ENCODE peak calls at places on chromosomes 3 and 15, in six cellular contexts. P, C, O, V, A and H are unnamed samples. For H4K20me1, the result is how much of the 10 kb centered on the place peaks cover.

GRCh38 chr15:70504305-70504951 is 258.9 kb downstream of the UACA start:
- DNase-seq in O (no peak), V (no peak), C (no peak), P (peak), A (no peak), H (no peak)

GRCh38 chr15:77782691-77783090 is 150.0 kb upstream of the LINGO1 start:
- DNase-seq in V (no peak), A (no peak), O (no peak), P (no peak), C (no peak), H (no peak)

GRCh38 chr3:53490131-53490474 is 4.3 kb upstream of the CACNA1D start:
- DNase-seq in A (no peak), P (no peak), C (peak), V (no peak), O (no peak), H (no peak)

GRCh38 chr3:58429657-58430056 is 4.0 kb downstream of the PDHB start:
- DNase-seq in V (no peak), C (no peak), P (no peak), O (no peak), A (peak), H (no peak)

GRCh38 chr3:172233474-172234277 is 194.3 kb downstream of the FNDC3B start:
- DNase-seq in A (no peak), O (no peak), P (no peak), V (no peak), C (no peak), H (no peak)

GRCh38 chr15:35123743-35124142 is 38.6 kb upstream of the NANOGP8 start:
- DNase-seq in V (no peak), P (no peak), A (no peak), O (no peak), C (peak), H (no peak)

GRCh38 chr3:28476194-28476593 is 127.6 kb upstream of the AZI2 start:
- DNase-seq in O (peak), C (peak), V (peak), A (peak), P (peak), H (peak)

GRCh38 chr3:182050932-182051331 is 339.2 kb downstream of the SOX2 start:
- DNase-seq in C (no peak), V (no peak), P (no peak), A (no peak), O (no peak), H (no peak)

GRCh38 chr3:125121246-125122010 is 65.6 kb upstream of the HEG1 start:
- DNase-seq in A (peak), O (no peak), C (no peak), P (no peak), V (no peak), H (no peak)

GRCh38 chr3:31077021-31077601 is 182.7 kb upstream of the GADL1 start:
- DNase-seq in V (peak), C (peak), P (no peak), A (no peak), O (peak), H (no peak)

GRCh38 chr3:165193392-165194268 is 2.6 kb downstream of the SLITRK3 start:
- DNase-seq in C (no peak), O (no peak), A (no peak), V (no peak), P (peak), H (peak)

GRCh38 chr15:64016257-64016656 is 30.0 kb downstream of the DAPK2 start:
- DNase-seq in A (no peak), O (no peak), C (no peak), V (no peak), P (no peak), H (no peak)

GRCh38 chr3:107910713-107911259 is 180.0 kb downstream of the CD47 start:
- DNase-seq in A (peak), O (no peak), V (no peak), C (no peak), P (no peak), H (no peak)

GRCh38 chr3:126036056-126036549 is 47.8 kb downstream of the SLC41A3 start:
- DNase-seq in O (no peak), C (no peak), V (no peak), A (no peak), P (no peak), H (no peak)

GRCh38 chr3:193975072-193975535 is 160.8 kb upstream of the HES1 start:
- DNase-seq in P (no peak), V (peak), O (no peak), C (no peak), A (no peak), H (peak)

GRCh38 chr15:96340611-96341464 is 10.3 kb downstream of the NR2F2 start:
- DNase-seq in P (peak), A (no peak), C (no peak), V (no peak), O (no peak), H (peak)

GRCh38 chr3:126338796-126339241 is 18.4 kb downstream of the KLF15 start:
- DNase-seq in A (no peak), P (peak), O (no peak), V (no peak), C (no peak), H (no peak)

GRCh38 chr3:140319801-140320200 is 358.1 kb upstream of the TRIM42 start:
- DNase-seq in O (no peak), V (no peak), A (no peak), P (no peak), C (no peak), H (no peak)

GRCh38 chr15:65902373-65902772 is 33.1 kb downstream of the RAB11A start:
- DNase-seq in V (peak), A (peak), C (peak), O (peak), P (no peak), H (peak)

GRCh38 chr15:53522878-53523455 is 236.5 kb downstream of the WDR72 start:
- DNase-seq in A (no peak), P (no peak), V (no peak), O (no peak), C (no peak), H (no peak)

GRCh38 chr3:197376020-197376419 is 77.6 kb upstream of the DLG1 start:
- DNase-seq in V (no peak), P (no peak), C (no peak), A (no peak), O (no peak), H (no peak)

GRCh38 chr3:94615275-94616065 is 552.6 kb downstream of the NSUN3 start:
- DNase-seq in O (no peak), P (no peak), C (no peak), V (no peak), A (no peak), H (no peak)

GRCh38 chr3:125482406-125482805 is 37.6 kb downstream of the SNX4 start:
- DNase-seq in A (no peak), O (no peak), P (no peak), C (no peak), V (peak), H (no peak)

GRCh38 chr3:197325773-197326172 is 27.4 kb upstream of the DLG1 start:
- DNase-seq in A (no peak), V (no peak), O (no peak), C (no peak), P (no peak), H (no peak)

GRCh38 chr3:30347679-30348216 is 258.7 kb upstream of the TGFBR2 start:
- DNase-seq in O (no peak), P (no peak), C (no peak), V (peak), A (no peak), H (no peak)

GRCh38 chr3:49180116-49180515 is 8.7 kb downstream of the KLHDC8B start:
- DNase-seq in P (no peak), A (no peak), O (no peak), C (no peak), V (no peak), H (no peak)

GRCh38 chr3:45056608-45057301 is 30.7 kb downstream of the CLEC3B start:
- DNase-seq in P (no peak), C (no peak), A (no peak), O (no peak), V (no peak), H (peak)

GRCh38 chr15:72139667-72140066 is 21.5 kb downstream of the SENP8 start:
- DNase-seq in O (no peak), V (no peak), P (no peak), C (no peak), A (no peak), H (no peak)

GRCh38 chr3:143252931-143253330 is 133.4 kb downstream of the CHST2 start:
- DNase-seq in P (no peak), O (no peak), A (no peak), V (no peak), C (no peak), H (no peak)

GRCh38 chr3:143352850-143353550 is 233.4 kb downstream of the CHST2 start:
- DNase-seq in O (no peak), A (no peak), C (no peak), V (no peak), P (no peak), H (no peak)

GRCh38 chr3:127485396-127486170 is 105.0 kb downstream of the TPRA1 start:
- DNase-seq in A (no peak), P (no peak), C (no peak), O (no peak), V (no peak), H (no peak)

GRCh38 chr3:59809016-59809415 is 759.2 kb upstream of the CFAP20DC start:
- DNase-seq in V (no peak), A (no peak), C (no peak), P (no peak), O (no peak), H (no peak)

GRCh38 chr15:69089258-69089657 is 71.2 kb upstream of the GLCE start:
- DNase-seq in A (no peak), P (no peak), C (no peak), O (no peak), V (no peak), H (peak)

GRCh38 chr3:53158700-53159414 is 2.2 kb upstream of the PRKCD start:
- DNase-seq in P (no peak), O (no peak), A (no peak), V (no peak), C (no peak), H (no peak)

GRCh38 chr3:193882091-193882490 is 253.9 kb upstream of the HES1 start:
- DNase-seq in C (no peak), O (no peak), V (no peak), A (no peak), P (no peak), H (no peak)

DNA sequence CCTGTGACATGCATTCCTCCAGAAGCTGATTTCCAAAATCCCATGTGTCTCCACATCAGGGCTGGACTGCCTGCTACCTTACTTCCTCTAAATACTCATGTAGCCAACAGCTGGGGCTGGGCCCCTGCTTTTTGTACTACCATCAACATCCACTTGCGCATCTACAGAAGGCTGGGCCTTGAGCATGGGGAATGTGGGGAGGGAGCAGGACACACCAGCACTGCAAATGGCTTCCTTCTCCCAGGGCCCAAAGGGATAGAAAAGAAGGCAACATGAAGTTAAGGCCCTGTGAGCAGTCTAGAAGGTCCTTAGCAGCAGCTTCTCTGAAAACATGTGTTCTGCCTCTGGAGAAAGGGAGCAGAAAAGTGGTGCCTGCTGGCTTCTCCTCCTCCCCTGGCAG is 27.2 kb downstream of the MKRN2 start:
- DNase-seq in A (no peak), P (no peak), V (no peak), C (no peak), O (no peak), H (no peak)
- H3K27ac ChIP-seq in A (no peak), P (no peak), V (no peak), C (no peak), O (no peak), H (peak)

GRCh38 chr15:55420171-55420871 is 12.0 kb downstream of the PIERCE2 start:
- DNase-seq in P (no peak), C (no peak), V (no peak), O (no peak), A (no peak), H (no peak)
- TF ChIP-seq POLR2AphosphoS5 in P (no peak), C (no peak), V (no peak), O (no peak), A (no peak), H (no peak)

GRCh38 chr15:57379487-57379886 is 3.2 kb downstream of the CGNL1 start:
- DNase-seq in A (no peak), P (no peak), C (no peak), O (no peak), V (no peak), H (no peak)
- H4K20me1 ChIP-seq in A (under half), P (under half), C (under half), O (under half), V (under half), H (under half)

DNA sequence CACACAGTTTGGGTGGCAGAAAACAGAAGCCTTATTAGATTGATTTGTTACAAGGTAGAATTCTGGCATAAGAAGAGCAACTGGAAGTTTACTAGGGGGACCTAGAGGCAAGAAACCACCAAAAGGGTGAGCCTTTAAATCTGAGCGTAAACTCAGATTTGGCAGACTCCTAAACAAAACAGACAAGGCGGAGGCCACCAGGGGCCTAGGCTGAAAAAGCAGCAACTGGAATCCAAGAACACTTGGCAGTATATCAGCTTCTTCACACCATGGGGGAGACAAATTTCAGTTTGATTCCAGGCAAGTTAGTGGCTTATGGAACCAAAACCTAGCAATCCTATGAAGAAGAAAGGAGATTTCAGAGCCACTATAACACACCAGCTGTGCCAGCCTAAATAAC is 220.0 kb downstream of the C3orf38 start:
- DNase-seq in O (no peak), A (no peak), P (no peak), V (no peak), C (no peak), H (no peak)
- H3K27ac ChIP-seq in O (no peak), A (no peak), P (no peak), V (no peak), C (no peak), H (no peak)

DNA sequence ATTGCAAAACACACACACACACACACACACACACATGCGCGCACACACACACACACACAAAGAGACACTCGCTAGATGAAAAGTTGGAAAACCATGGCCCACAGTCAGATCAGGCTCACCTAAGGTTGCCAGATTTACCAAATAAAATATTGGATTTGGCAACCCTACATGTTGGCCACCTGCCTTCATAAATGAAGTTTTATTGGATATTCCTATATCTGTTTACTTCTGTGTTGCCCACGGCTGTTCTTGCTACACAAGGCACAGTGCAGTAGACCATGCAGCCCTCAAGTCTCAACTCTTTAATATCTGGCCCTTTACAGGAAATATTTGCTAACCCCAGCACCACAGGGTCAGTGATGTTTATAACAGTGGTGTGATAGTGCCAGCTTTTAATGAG is 445.0 kb upstream of the PROK2 start:
- DNase-seq in A (no peak), C (no peak), O (no peak), V (no peak), P (no peak), H (no peak)
- TF ChIP-seq POLR2AphosphoS5 in A (no peak), C (no peak), O (no peak), V (no peak), P (no peak), H (no peak)

DNA sequence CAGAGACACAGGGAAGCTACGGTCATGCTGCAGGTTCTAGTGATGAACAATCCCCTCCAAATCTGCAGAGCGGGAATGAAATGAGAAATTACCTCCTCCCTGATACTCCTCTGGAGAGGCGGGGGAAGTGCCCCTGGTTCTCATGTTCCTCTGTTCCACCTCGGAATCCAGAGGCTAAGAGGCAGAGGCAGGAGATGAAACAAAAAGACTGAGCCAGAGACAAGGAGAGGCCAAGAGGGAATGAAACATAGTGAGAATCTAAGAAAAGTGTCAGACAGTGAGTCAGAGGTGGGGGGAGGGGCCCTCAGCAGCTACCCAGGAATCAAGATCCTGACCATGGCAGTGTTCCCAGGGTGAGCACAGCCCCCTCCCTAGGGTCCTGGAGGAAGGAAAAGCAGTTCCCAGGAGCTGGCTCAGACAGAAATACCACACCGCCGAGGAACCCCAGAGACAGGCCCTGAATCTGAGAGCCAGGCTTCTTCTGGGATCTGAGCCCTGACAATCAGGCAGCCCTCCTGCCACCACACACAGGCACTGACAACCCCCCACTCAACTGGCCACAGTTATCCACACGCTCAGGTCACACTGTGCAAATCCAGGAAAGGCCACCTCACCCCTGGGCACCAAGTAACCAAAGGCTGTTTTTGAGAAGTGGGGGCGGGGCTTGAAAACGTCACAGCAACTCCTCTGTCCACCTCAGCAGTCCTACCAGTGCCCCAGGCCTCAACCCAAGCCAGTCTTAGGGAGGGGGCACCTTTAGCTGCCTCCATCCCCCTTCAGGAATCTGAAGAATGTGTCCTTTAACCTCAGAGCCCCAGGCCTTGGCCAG is 2.4 kb downstream of the CSRNP1 start:
- DNase-seq in P (peak), O (no peak), A (no peak), V (peak), C (peak), H (peak)
- H4K20me1 ChIP-seq in P (under half), O (under half), A (under half), V (half or more), C (half or more), H (under half)

DNA sequence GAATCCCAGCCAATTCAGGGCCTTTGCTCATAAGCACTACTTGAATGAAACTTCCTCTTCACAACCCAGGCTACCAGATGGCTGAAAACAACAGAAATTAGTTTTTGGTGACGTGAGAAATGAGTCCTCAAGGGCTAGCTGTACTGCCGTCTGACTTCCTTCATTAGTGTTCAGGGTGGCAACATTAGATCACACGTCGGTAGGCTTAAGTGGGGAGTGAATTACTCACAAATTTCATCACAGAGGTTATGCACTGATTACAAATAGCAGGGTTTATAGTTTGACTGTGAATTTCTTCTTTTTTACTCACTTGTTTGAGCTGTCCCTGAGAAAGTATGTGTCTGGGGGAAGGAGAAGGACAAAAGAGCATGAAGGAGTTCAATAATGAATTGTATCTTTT is 397.2 kb downstream of the GAP43 start:
- DNase-seq in V (no peak), A (peak), P (no peak), C (no peak), O (no peak), H (no peak)
- H3K27ac ChIP-seq in V (no peak), A (no peak), P (no peak), C (no peak), O (no peak), H (no peak)

GRCh38 chr3:132285620-132285945 is 31.6 kb upstream of the ACP3 start:
- DNase-seq in O (no peak), V (no peak), C (no peak), P (no peak), A (no peak), H (peak)
- TF ChIP-seq POLR2AphosphoS5 in O (no peak), V (no peak), C (no peak), P (no peak), A (no peak), H (no peak)

GRCh38 chr3:160544837-160545236 is 20.5 kb downstream of the KPNA4 start:
- DNase-seq in A (no peak), C (no peak), P (no peak), V (no peak), O (no peak), H (no peak)

GRCh38 chr3:160540546-160540945 is 24.8 kb downstream of the KPNA4 start:
- DNase-seq in A (no peak), V (no peak), C (no peak), P (no peak), O (no peak), H (no peak)

GRCh38 chr3:160538906-160539305 is 26.5 kb downstream of the KPNA4 start:
- DNase-seq in A (no peak), O (no peak), C (no peak), P (no peak), V (no peak), H (peak)
- H4K20me1 ChIP-seq in A (under half), O (under half), C (under half), P (half or more), V (under half), H (under half)

DNA sequence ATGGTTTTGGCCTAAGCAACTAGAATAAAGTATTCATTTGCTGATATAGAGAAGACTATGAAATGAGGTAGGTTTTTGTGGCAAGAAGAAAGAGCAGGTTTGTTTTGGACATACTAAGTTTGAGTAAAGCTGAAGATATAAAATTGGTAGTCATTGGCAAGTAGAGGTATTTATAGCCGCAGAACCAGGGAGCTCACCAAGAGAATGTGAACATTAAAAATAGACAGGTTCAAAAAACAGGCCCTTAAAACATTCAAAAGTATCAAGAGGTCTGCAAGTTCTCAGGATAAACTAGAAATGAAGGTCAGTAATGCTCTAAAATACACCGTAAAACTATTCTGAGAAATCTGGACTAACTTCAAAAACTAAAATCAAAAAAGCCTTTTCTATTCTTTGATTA is 240.7 kb downstream of the SCAPER start:
- DNase-seq in V (no peak), C (no peak), A (no peak), O (no peak), P (no peak), H (no peak)
- H3K27ac ChIP-seq in V (no peak), C (no peak), A (no peak), O (no peak), P (no peak), H (no peak)